ENCODE peak calls at places on chromosomes 3 and 15, in four cellular contexts. O, P, H and A are unnamed samples.

GRCh38 chr3:72338082-72338941 is 509.9 kb downstream of the SHQ1 start:
- DNase-seq in H (no peak), O (no peak), P (peak; percentile 55), A (no peak)

GRCh38 chr3:127445581-127446368 is 144.8 kb downstream of the TPRA1 start:
- DNase-seq in H (no peak), O (no peak), P (no peak), A (peak; percentile 21)

GRCh38 chr3:55826731-55827496 is 339.8 kb upstream of the WNT5A start:
- DNase-seq in H (no peak), P (peak; percentile 33), O (no peak), A (no peak)

GRCh38 chr15:38130739-38131498 is 121.7 kb upstream of the SPRED1 start:
- DNase-seq in P (peak; percentile 98), O (no peak), H (peak; percentile 47), A (no peak)

GRCh38 chr3:179093807-179094206 is 22.2 kb upstream of the ZMAT3 start:
- DNase-seq in P (peak; percentile 59), H (peak; percentile 51), O (no peak), A (no peak)

GRCh38 chr15:41462396-41462795 is 31.3 kb upstream of the ITPKA start:
- DNase-seq in P (peak; percentile 23), O (no peak), H (no peak), A (no peak)

GRCh38 chr3:51622402-51622801 is 48.6 kb upstream of the TEX264 start:
- DNase-seq in H (no peak), P (peak; percentile 10), O (no peak), A (no peak)

GRCh38 chr3:109910772-109911171 is 573.4 kb upstream of the DPPA4 start:
- DNase-seq in O (no peak), P (no peak), H (no peak), A (no peak)

GRCh38 chr3:132690040-132690439 is 29.9 kb downstream of the UBA5 start:
- DNase-seq in P (no peak), H (no peak), O (no peak), A (no peak)

GRCh38 chr3:132695006-132695405 is 27.2 kb downstream of the NPHP3 start:
- DNase-seq in O (no peak), H (no peak), P (no peak), A (no peak)

DNA sequence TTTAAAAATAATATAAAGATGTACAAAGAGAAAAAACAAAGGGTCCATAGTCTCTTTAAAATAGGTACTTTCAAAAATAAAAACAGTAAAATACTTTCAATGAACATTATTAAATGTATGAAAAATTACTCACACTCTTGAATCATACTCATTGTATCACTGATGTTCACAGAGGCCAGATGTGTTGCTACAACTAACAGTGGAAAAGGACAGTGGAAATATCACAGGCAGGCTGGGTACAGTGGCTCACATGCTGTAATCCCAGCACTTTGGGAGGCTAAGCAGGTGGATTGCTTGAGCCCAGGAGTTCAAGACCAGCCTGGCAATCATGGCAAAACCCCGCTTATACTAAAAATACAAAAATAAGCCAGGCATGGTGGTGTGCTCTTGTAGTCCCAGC is 26.8 kb downstream of the NPHP3 start:
- DNase-seq in P (peak; percentile 13), H (no peak), O (no peak), A (no peak)
- H4K5ac ChIP-seq in P (no peak overlapping the region), H (no peak overlapping the region), O (no peak overlapping the region), A (no peak overlapping the region)

DNA sequence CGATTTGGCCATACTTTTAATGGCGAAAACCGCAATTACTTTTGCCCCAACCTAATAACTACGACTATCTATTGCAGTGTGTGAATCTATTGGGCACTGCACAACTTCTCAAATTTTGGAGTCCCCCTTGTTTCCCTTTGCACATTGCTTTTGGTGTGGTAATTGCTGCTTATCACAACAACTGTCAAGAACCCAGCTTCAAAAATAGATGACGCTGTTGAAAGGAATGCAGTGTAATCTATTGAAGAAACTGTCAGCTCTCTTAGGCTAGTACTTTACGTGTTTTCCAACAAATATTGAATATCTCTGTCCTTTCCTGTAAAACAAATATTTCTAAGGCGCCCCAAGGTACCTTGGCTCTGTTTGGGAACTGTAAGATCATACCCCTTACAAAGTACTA is 222.8 kb upstream of the UBE2E2 start:
- DNase-seq in P (peak; percentile 24), O (no peak), H (peak; percentile 38), A (no peak)
- H3K4me2 ChIP-seq in P (no peak overlapping the region), O (no peak overlapping the region), H (no peak overlapping the region), A (no peak overlapping the region)

GRCh38 chr3:129937717-129938116 is 36.8 kb upstream of the TRH start:
- DNase-seq in H (peak; percentile 43), O (no peak), P (no peak), A (peak; percentile 68)
- H2AK5ac ChIP-seq in H (no peak overlapping the region), O (no peak overlapping the region), P (no peak overlapping the region), A (no peak overlapping the region)

DNA sequence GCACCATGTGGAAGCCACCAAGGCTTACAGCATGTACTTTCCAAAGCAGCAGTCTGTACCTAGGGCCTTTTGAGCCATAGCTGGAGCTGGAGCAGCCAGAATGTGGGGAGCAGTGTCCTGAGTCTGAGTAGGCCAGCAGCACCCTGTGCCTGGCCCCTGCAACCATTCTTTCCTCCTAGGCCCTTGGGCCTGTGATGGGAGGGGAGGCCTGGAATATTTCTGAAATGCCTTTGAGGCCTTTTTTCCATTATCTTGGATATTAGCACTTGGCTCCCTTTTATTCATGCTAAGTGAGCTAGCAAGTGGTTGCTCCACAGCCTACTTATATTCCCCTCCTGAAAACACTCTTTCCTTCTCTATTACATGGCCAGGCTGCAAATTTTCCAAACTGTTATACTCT is 28.1 kb downstream of the TRIM42 start:
- DNase-seq in P (no peak), O (no peak), H (no peak), A (no peak)
- H4K5ac ChIP-seq in P (no peak overlapping the region), O (no peak overlapping the region), H (no peak overlapping the region), A (no peak overlapping the region)

GRCh38 chr15:81235781-81236507 is 39.3 kb downstream of the IL16 start:
- DNase-seq in P (peak; percentile 99), O (no peak), H (peak; percentile 10), A (no peak)
- H3K4me2 ChIP-seq in P (no peak overlapping the region), O (no peak overlapping the region), H (no peak overlapping the region), A (no peak overlapping the region)

GRCh38 chr3:48280883-48281282 is 40.0 kb downstream of the ZNF589 start:
- DNase-seq in H (no peak), O (no peak), P (no peak), A (no peak)
- H2AK5ac ChIP-seq in H (no peak overlapping the region), O (no peak overlapping the region), P (no peak overlapping the region), A (no peak overlapping the region)

DNA sequence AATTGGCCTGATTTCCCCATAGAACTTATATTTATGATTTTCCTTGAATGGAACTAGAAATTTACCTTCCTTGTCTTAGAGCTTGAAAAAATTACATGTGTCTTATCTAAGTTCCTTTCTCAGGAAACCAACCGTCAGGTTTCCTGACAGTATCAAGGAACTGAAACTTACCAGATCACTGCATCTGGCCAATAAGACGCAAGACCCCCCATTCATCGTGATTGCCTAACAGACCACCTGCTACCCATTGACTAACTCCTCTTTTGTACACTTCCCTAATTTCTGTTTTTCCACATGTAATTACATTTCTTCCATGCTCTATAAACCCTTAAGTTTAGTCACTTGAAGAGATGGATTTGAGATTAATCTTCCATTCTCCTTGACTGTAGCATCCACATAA is 517.2 kb upstream of the CBLB start:
- DNase-seq in H (no peak), O (no peak), P (no peak), A (no peak)
- H4K5ac ChIP-seq in H (no peak overlapping the region), O (no peak overlapping the region), P (no peak overlapping the region), A (no peak overlapping the region)